ENCODE peak calls at places on chromosomes 2 and 18, in six cellular contexts. N is Right ventricle myocardium superior; P is mesenteric fat pad; Q is activated CD4-positive, alpha-beta T cell treated with anti-CD3 and anti-CD28 coated beads for 1 hour; O is kidney glomerular epithelial cell; L is naive thymus-derived CD8-positive, alpha-beta T cell. X is an unnamed sample.

GRCh38 chr18:63787673-63788072 is 12.5 kb downstream of the SERPINB7 start:
- DNase-seq in P (no peak), Q (no peak), N (no peak), O (no peak), L (no peak), X (no peak)

GRCh38 chr2:222916229-222917197 is 55.7 kb downstream of the ACSL3 start:
- DNase-seq in N (no peak), L (no peak), Q (no peak), P (no peak), O (no peak), X (no peak)

GRCh38 chr2:42442774-42443173 is 51.0 kb downstream of the KCNG3 start:
- DNase-seq in N (no peak), Q (no peak), P (no peak), O (no peak), L (no peak), X (no peak)

GRCh38 chr2:119645173-119645846 is 33.7 kb upstream of the TMEM177 start:
- DNase-seq in L (no peak), N (no peak), Q (no peak), O (peak), P (no peak), X (no peak)

GRCh38 chr2:220837226-220837625 is 734.9 kb downstream of the EPHA4 start:
- DNase-seq in P (no peak), O (no peak), N (no peak), L (no peak), Q (no peak), X (no peak)

GRCh38 chr2:163345795-163346573 is 389.8 kb downstream of the FIGN start:
- DNase-seq in Q (no peak), O (peak), L (no peak), N (no peak), P (no peak), X (no peak)

GRCh38 chr2:160934263-160934662 is 226.0 kb upstream of the TANK start:
- DNase-seq in O (no peak), N (no peak), L (no peak), Q (no peak), P (no peak), X (no peak)

GRCh38 chr2:122136071-122136470 is 380.6 kb downstream of the TSN start:
- DNase-seq in L (no peak), P (no peak), O (peak), N (no peak), Q (no peak), X (no peak)

GRCh38 chr2:45263147-45263546 is 253.9 kb upstream of the SIX2 start:
- DNase-seq in N (no peak), L (no peak), P (peak), O (no peak), Q (no peak), X (no peak)

GRCh38 chr2:567865-568638 is 109.2 kb downstream of the TMEM18 start:
- DNase-seq in P (no peak), N (no peak), L (no peak), O (peak), Q (no peak), X (no peak)

GRCh38 chr2:129752686-129753085 is 226.8 kb upstream of the RAB6C start:
- DNase-seq in L (no peak), P (peak), Q (no peak), O (no peak), N (no peak), X (no peak)

GRCh38 chr2:74413001-74413698 is 8.3 kb downstream of the C2orf81 start:
- DNase-seq in L (no peak), P (no peak), O (no peak), Q (no peak), N (no peak), X (no peak)

GRCh38 chr2:84435331-84436081 is 23.6 kb downstream of the SUCLG1 start:
- DNase-seq in Q (no peak), O (peak), L (no peak), P (no peak), N (peak), X (no peak)

GRCh38 chr18:2180586-2180985 is 390.7 kb downstream of the METTL4 start:
- DNase-seq in N (no peak), P (no peak), O (no peak), Q (no peak), L (no peak), X (no peak)

GRCh38 chr2:44668336-44668735 is 273.2 kb upstream of the SIX3 start:
- DNase-seq in N (no peak), O (no peak), Q (no peak), P (no peak), L (no peak), X (no peak)

GRCh38 chr2:192091480-192091879 is 103.3 kb downstream of the TMEFF2 start:
- DNase-seq in L (no peak), Q (no peak), O (no peak), P (no peak), N (no peak), X (no peak)

GRCh38 chr2:118970396-118971135 is 28.6 kb downstream of the MARCO start:
- DNase-seq in N (peak), Q (no peak), O (no peak), P (peak), L (no peak), X (no peak)

GRCh38 chr2:43273477-43273876 is 47.1 kb upstream of the ZFP36L2 start:
- DNase-seq in L (no peak), N (no peak), O (no peak), Q (no peak), P (no peak), X (no peak)

GRCh38 chr2:226184940-226185575 is 614.6 kb downstream of the IRS1 start:
- DNase-seq in N (no peak), Q (no peak), L (no peak), P (no peak), O (no peak), X (no peak)

GRCh38 chr2:6510547-6510946 is 355.2 kb downstream of the CMPK2 start:
- DNase-seq in N (no peak), Q (no peak), O (no peak), L (no peak), P (no peak), X (no peak)

GRCh38 chr2:147388217-147388616 is 456.6 kb upstream of the ACVR2A start:
- DNase-seq in O (no peak), N (no peak), Q (no peak), L (no peak), P (no peak), X (no peak)

GRCh38 chr2:110149330-110150220 is 34.0 kb upstream of the MALL start:
- DNase-seq in P (no peak), N (no peak), O (peak), L (no peak), Q (no peak), X (no peak)

GRCh38 chr2:39665811-39666488 is at the start of gene TMEM178A:
- DNase-seq in P (no peak), L (no peak), Q (no peak), N (no peak), O (no peak), X (no peak)

GRCh38 chr2:30365201-30365600 is 81.8 kb upstream of the LCLAT1 start:
- DNase-seq in N (no peak), P (no peak), L (no peak), Q (no peak), O (no peak), X (no peak)

GRCh38 chr2:238426568-238427434 is at the start of gene ASB1:
- DNase-seq in O (peak), N (peak), P (no peak), Q (peak), L (peak), X (peak)

GRCh38 chr18:10015941-10016819 is 102.4 kb downstream of the VAPA start:
- DNase-seq in O (peak), P (peak), Q (no peak), N (no peak), L (no peak), X (no peak)

GRCh38 chr2:33292981-33293586 is 183.4 kb upstream of the RASGRP3 start:
- DNase-seq in L (no peak), N (no peak), O (no peak), P (no peak), Q (no peak), X (no peak)

GRCh38 chr2:69185807-69186206 is 172.8 kb downstream of the ANTXR1 start:
- DNase-seq in P (no peak), L (no peak), O (no peak), N (no peak), Q (no peak), X (no peak)

GRCh38 chr2:9060819-9061218 is 57.3 kb upstream of the MBOAT2 start:
- DNase-seq in L (no peak), N (no peak), Q (no peak), O (no peak), P (no peak), X (no peak)

GRCh38 chr2:98761267-98761781 is 30.4 kb upstream of the MGAT4A start:
- DNase-seq in Q (peak), L (peak), N (no peak), P (no peak), O (no peak), X (no peak)

X was measured in effector CD8-positive, alpha-beta T cell.